ENCODE peak calls at places on chromosomes 3 and 15, in seven cellular contexts. E, I, H, N, K, M and L are unnamed samples.
A peak's percentile ranks its signal among the peaks of the same experiment; 100 is the strongest.

GRCh38 chr3:134312072-134312872 is 61.6 kb upstream of the RYK start:
- DNase-seq in M (peak; percentile 77), H (no peak), K (no peak), N (peak; percentile 56), E (no peak), I (no peak), L (no peak)

GRCh38 chr3:124281453-124282316 is 289.8 kb upstream of the ROPN1 start:
- DNase-seq in N (peak; percentile 57), M (no peak), I (peak; percentile 6), H (no peak), E (no peak), K (no peak), L (peak; percentile 21)

GRCh38 chr3:173823911-173824460 is 426.4 kb downstream of the NLGN1 start:
- DNase-seq in H (no peak), I (no peak), M (no peak), K (no peak), E (no peak), N (no peak), L (no peak)

GRCh38 chr15:84598993-84599392 is 1.8 kb upstream of the ZSCAN2 start:
- DNase-seq in N (peak; percentile 60), I (peak; percentile 75), M (no peak), H (no peak), K (peak; percentile 68), E (peak; percentile 17), L (peak; percentile 59)

GRCh38 chr3:43953814-43954241 is 263.1 kb downstream of the ABHD5 start:
- DNase-seq in N (no peak), I (no peak), K (peak; percentile 61), E (no peak), M (no peak), H (no peak), L (no peak)

GRCh38 chr15:74196175-74196574 is 6.4 kb downstream of the STRA6 start:
- DNase-seq in M (no peak), N (no peak), E (peak; percentile 75), H (no peak), I (no peak), K (peak; percentile 88), L (no peak)

GRCh38 chr3:124140751-124141150 is 148.8 kb upstream of the ROPN1 start:
- DNase-seq in K (no peak), H (no peak), N (no peak), I (no peak), E (no peak), M (no peak), L (no peak)

GRCh38 chr15:73231661-73232443 is 136.9 kb downstream of the HCN4 start:
- DNase-seq in K (no peak), E (no peak), M (no peak), H (no peak), N (no peak), I (no peak), L (no peak)

GRCh38 chr3:100570811-100571210 is 38.6 kb upstream of the ADGRG7 start:
- DNase-seq in E (no peak), M (no peak), H (no peak), I (no peak), N (no peak), K (no peak), L (no peak)
- TF ChIP-seq CTCF in E (no peak), M (no peak), H (no peak), I (no peak), N (no peak), K (no peak), L (no peak)

GRCh38 chr15:20352241-20353200 is 189.1 kb downstream of the GOLGA6L6 start:
- DNase-seq in K (no peak), H (no peak), M (peak; percentile 49), I (no peak), E (peak; percentile 10), N (no peak), L (no peak)

GRCh38 chr15:20357139-20358065 is 184.2 kb downstream of the GOLGA6L6 start:
- DNase-seq in M (peak; percentile 64), K (no peak), H (no peak), I (no peak), N (no peak), E (peak; percentile 12), L (peak; percentile 30)

GRCh38 chr15:20353966-20354883 is 187.4 kb downstream of the GOLGA6L6 start:
- DNase-seq in I (no peak), K (no peak), N (no peak), E (no peak), M (peak; percentile 49), H (no peak), L (no peak)

GRCh38 chr15:20356444-20357138 is 185.0 kb downstream of the GOLGA6L6 start:
- DNase-seq in I (peak; percentile 91), M (peak; percentile 64), N (no peak), K (peak; percentile 71), E (peak; percentile 15), H (no peak), L (peak; percentile 77)

DNA sequence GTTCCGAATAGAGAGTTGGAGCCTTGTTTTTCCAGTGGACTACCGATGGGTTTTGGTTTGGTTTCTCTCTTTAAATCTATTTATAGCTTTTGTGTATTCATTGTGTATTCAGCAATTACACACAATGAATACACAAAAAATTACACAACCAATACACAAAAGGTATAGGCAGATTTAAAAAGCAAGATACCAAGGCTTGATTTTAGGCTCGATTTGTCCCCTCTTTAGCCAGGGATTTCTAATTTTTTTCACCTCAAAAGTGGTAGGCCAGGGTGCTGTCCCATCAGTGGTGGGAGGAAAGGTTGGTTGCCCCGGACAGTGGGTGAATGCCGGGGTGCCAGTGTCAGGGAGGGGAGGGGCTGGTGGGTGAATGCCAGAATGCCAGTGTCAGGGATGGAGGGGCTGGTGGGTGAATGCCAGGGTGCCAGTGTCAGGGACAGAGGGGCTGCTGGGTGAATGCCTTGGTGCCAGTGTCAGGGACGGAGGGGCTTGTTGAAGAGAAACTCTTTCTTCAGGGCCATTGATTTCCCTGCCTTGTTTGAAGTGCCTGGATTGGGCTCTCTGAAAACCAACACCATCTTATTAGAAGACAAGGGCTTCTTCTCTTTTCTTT is 186.2 kb downstream of the GOLGA6L6 start:
- DNase-seq in N (no peak), M (peak; percentile 55), I (no peak), E (peak; percentile 11), K (no peak), H (no peak), L (no peak)
- H3K27ac ChIP-seq in N (no peak overlapping the region), M (no peak overlapping the region), I (no peak overlapping the region), E (no peak overlapping the region), K (no peak overlapping the region), H (no peak overlapping the region), L (no peak overlapping the region)

GRCh38 chr3:160927620-160928019 is 171.6 kb downstream of the PPM1L start:
- DNase-seq in E (no peak), M (no peak), H (no peak), N (no peak), I (no peak), K (no peak), L (no peak)

GRCh38 chr3:160924776-160925175 is 168.7 kb downstream of the PPM1L start:
- DNase-seq in N (no peak), I (no peak), E (no peak), M (no peak), K (no peak), H (no peak), L (no peak)

GRCh38 chr3:160928183-160928718 is 172.2 kb downstream of the PPM1L start:
- DNase-seq in K (no peak), H (no peak), M (no peak), E (no peak), I (no peak), N (no peak), L (no peak)

GRCh38 chr3:160931474-160931873 is 173.7 kb downstream of the B3GALNT1 start:
- DNase-seq in N (no peak), E (no peak), I (no peak), H (no peak), K (no peak), M (no peak), L (no peak)

GRCh38 chr3:160929595-160929994 is 173.6 kb downstream of the PPM1L start:
- DNase-seq in E (no peak), K (peak; percentile 39), N (peak; percentile 16), I (no peak), H (no peak), M (no peak), L (peak; percentile 46)
- TF ChIP-seq CTCF in E (no peak), K (no peak), N (peak; percentile 23), I (no peak), H (no peak), M (no peak), L (peak; percentile 50)

GRCh38 chr3:126621627-126622345 is 33.1 kb downstream of the TXNRD3 start:
- DNase-seq in N (no peak), I (no peak), E (no peak), M (no peak), H (no peak), K (no peak), L (no peak)
- H3K27ac ChIP-seq in N (no peak overlapping the region), I (no peak overlapping the region), E (no peak overlapping the region), M (no peak overlapping the region), H (no peak overlapping the region), K (no peak overlapping the region), L (no peak overlapping the region)

DNA sequence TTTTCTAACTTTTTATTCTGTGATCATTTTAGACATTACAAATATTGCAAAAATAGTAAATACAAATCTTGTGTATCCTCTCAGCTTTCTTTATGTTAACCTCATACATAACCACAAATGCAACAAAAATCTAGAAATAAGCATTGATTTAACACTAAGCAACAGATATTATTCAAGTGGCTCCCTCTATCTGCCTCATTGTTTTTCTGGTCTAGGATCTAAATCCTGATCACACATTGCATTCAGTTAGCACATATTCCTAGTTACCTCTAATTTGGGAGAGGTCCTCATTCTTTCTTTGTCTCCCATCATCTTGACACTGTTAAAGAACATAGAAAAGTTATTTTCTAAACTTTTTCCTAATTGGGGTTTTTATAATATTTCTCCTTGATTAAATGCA is 1126.0 kb downstream of the ROBO2 start:
- DNase-seq in M (no peak), E (no peak), H (no peak), N (no peak), K (no peak), I (no peak), L (no peak)
- TF ChIP-seq CTCF in M (no peak), E (no peak), H (no peak), N (peak; percentile 29), K (no peak), I (no peak), L (no peak)

DNA sequence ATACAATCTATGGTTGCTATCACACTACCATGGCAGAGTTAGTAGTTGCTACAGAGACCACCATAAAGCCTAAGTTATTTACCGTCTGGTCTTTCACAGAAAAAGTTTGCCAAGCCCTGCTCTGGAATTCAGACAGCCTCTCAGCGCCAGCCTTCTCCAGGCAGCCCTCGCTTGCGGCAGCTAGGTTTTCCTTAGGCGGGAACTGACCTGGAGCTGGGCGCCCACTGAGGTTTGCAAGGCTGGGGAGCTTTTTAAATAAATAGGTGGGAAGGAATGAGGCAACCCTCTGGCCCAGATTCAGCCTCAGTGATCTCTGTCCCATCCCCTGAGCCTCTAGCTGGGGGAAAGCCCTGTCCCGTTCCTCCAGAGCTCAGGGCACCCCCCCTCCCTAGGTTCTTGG is 1.2 kb downstream of the CTSH start:
- DNase-seq in E (no peak), K (no peak), H (no peak), N (peak; percentile 18), I (no peak), M (no peak), L (no peak)
- H3K27ac ChIP-seq in E (peak overlapping the region; percentile 64), K (no peak overlapping the region), H (no peak overlapping the region), N (no peak overlapping the region), I (peak overlapping the region; percentile 78), M (no peak overlapping the region), L (no peak overlapping the region)